ENCODE peak calls at places on chromosomes 2 and 18, in four cellular contexts. One of them, this sample, is unnamed.

GRCh38 chr18:30806823-30807222 is 235.7 kb downstream of the DSC3 start:
- DNase-seq in activated CD4-positive, alpha-beta T cell treated with anti-CD3 and anti-CD28 coated beads, Interleukin-2, amount 50 U/mL, for 1 hour: no peak
- DNase-seq in RWPE1: no peak
- DNase-seq in occipital lobe: no peak
- DNase-seq in this sample: no peak

GRCh38 chr2:60337142-60337497 is 216.3 kb downstream of the BCL11A start:
- DNase-seq in RWPE1: no peak
- DNase-seq in occipital lobe: no peak
- DNase-seq in activated CD4-positive, alpha-beta T cell treated with anti-CD3 and anti-CD28 coated beads, Interleukin-2, amount 50 U/mL, for 1 hour: no peak
- DNase-seq in this sample: no peak

GRCh38 chr2:190469770-190470169 is 61.6 kb downstream of the MFSD6 start:
- DNase-seq in occipital lobe: no peak
- DNase-seq in activated CD4-positive, alpha-beta T cell treated with anti-CD3 and anti-CD28 coated beads, Interleukin-2, amount 50 U/mL, for 1 hour: no peak
- DNase-seq in RWPE1: peak
- DNase-seq in this sample: no peak

GRCh38 chr2:142878061-142878741 is 737 bp downstream of the KYNU start:
- DNase-seq in activated CD4-positive, alpha-beta T cell treated with anti-CD3 and anti-CD28 coated beads, Interleukin-2, amount 50 U/mL, for 1 hour: no peak
- DNase-seq in RWPE1: no peak
- DNase-seq in occipital lobe: no peak
- DNase-seq in this sample: no peak

GRCh38 chr2:70371753-70372152 is 69.9 kb upstream of the FAM136A start:
- DNase-seq in activated CD4-positive, alpha-beta T cell treated with anti-CD3 and anti-CD28 coated beads, Interleukin-2, amount 50 U/mL, for 1 hour: no peak
- DNase-seq in occipital lobe: no peak
- DNase-seq in RWPE1: peak
- DNase-seq in this sample: peak

GRCh38 chr2:100041946-100042345 is 100.4 kb downstream of the AFF3 start:
- DNase-seq in occipital lobe: no peak
- DNase-seq in RWPE1: no peak
- DNase-seq in activated CD4-positive, alpha-beta T cell treated with anti-CD3 and anti-CD28 coated beads, Interleukin-2, amount 50 U/mL, for 1 hour: no peak
- DNase-seq in this sample: no peak

GRCh38 chr2:19860022-19860421 is 41.8 kb downstream of the TTC32 start:
- DNase-seq in activated CD4-positive, alpha-beta T cell treated with anti-CD3 and anti-CD28 coated beads, Interleukin-2, amount 50 U/mL, for 1 hour: no peak
- DNase-seq in occipital lobe: no peak
- DNase-seq in RWPE1: peak
- DNase-seq in this sample: no peak

GRCh38 chr2:235513984-235514626 is 20.3 kb downstream of the AGAP1 start:
- DNase-seq in activated CD4-positive, alpha-beta T cell treated with anti-CD3 and anti-CD28 coated beads, Interleukin-2, amount 50 U/mL, for 1 hour: no peak
- DNase-seq in RWPE1: no peak
- DNase-seq in occipital lobe: no peak
- DNase-seq in this sample: no peak

GRCh38 chr18:59318460-59318859 is at the start of gene CPLX4:
- DNase-seq in activated CD4-positive, alpha-beta T cell treated with anti-CD3 and anti-CD28 coated beads, Interleukin-2, amount 50 U/mL, for 1 hour: no peak
- DNase-seq in RWPE1: no peak
- DNase-seq in occipital lobe: no peak
- DNase-seq in this sample: no peak

GRCh38 chr2:205680067-205680466 is 2.2 kb upstream of the NRP2 start:
- DNase-seq in occipital lobe: no peak
- DNase-seq in RWPE1: peak
- DNase-seq in activated CD4-positive, alpha-beta T cell treated with anti-CD3 and anti-CD28 coated beads, Interleukin-2, amount 50 U/mL, for 1 hour: peak
- DNase-seq in this sample: no peak

GRCh38 chr2:207219716-207220414 is 54.1 kb upstream of the KLF7 start:
- DNase-seq in occipital lobe: no peak
- DNase-seq in activated CD4-positive, alpha-beta T cell treated with anti-CD3 and anti-CD28 coated beads, Interleukin-2, amount 50 U/mL, for 1 hour: no peak
- DNase-seq in RWPE1: peak
- DNase-seq in this sample: no peak

GRCh38 chr2:95271381-95271971 is 2.8 kb upstream of the PROM2 start:
- DNase-seq in RWPE1: no peak
- DNase-seq in activated CD4-positive, alpha-beta T cell treated with anti-CD3 and anti-CD28 coated beads, Interleukin-2, amount 50 U/mL, for 1 hour: no peak
- DNase-seq in occipital lobe: no peak
- DNase-seq in this sample: no peak

GRCh38 chr2:23241611-23242245 is 143.3 kb upstream of the KLHL29 start:
- DNase-seq in activated CD4-positive, alpha-beta T cell treated with anti-CD3 and anti-CD28 coated beads, Interleukin-2, amount 50 U/mL, for 1 hour: no peak
- DNase-seq in RWPE1: no peak
- DNase-seq in occipital lobe: no peak
- DNase-seq in this sample: no peak

GRCh38 chr2:108128226-108128786 is 111.5 kb upstream of the SULT1C3 start:
- DNase-seq in RWPE1: no peak
- DNase-seq in activated CD4-positive, alpha-beta T cell treated with anti-CD3 and anti-CD28 coated beads, Interleukin-2, amount 50 U/mL, for 1 hour: no peak
- DNase-seq in occipital lobe: no peak
- DNase-seq in this sample: no peak

GRCh38 chr2:19536136-19536535 is 177.7 kb upstream of the OSR1 start:
- DNase-seq in activated CD4-positive, alpha-beta T cell treated with anti-CD3 and anti-CD28 coated beads, Interleukin-2, amount 50 U/mL, for 1 hour: no peak
- DNase-seq in occipital lobe: no peak
- DNase-seq in RWPE1: no peak
- DNase-seq in this sample: no peak